ENCODE peak calls at places on chromosomes 13 and 19, in five cellular contexts. One of them, this sample, is unnamed.
A peak's percentile ranks its signal among the peaks of the same experiment; 100 is the strongest.

GRCh38 chr19:33212773-33213172 is 12.9 kb downstream of the SLC7A10 start:
- DNase-seq in tibial nerve: no peak
- DNase-seq in testis: no peak
- DNase-seq in right lobe of liver: peak; percentile 60
- DNase-seq in breast epithelium: no peak
- DNase-seq in this sample: no peak

GRCh38 chr19:35336166-35336955 is 7.4 kb downstream of the CD22 start:
- DNase-seq in tibial nerve: no peak
- DNase-seq in testis: no peak
- DNase-seq in right lobe of liver: peak; percentile 10
- DNase-seq in breast epithelium: no peak
- DNase-seq in this sample: no peak

GRCh38 chr19:10864538-10864899 is 6.8 kb upstream of the CARM1 start:
- DNase-seq in tibial nerve: peak; percentile 93
- DNase-seq in testis: peak; percentile 89
- DNase-seq in right lobe of liver: peak; percentile 86
- DNase-seq in breast epithelium: peak; percentile 88
- DNase-seq in this sample: peak; percentile 89

GRCh38 chr13:47067296-47067695 is 170.4 kb upstream of the HTR2A start:
- DNase-seq in tibial nerve: no peak
- DNase-seq in testis: no peak
- DNase-seq in right lobe of liver: no peak
- DNase-seq in breast epithelium: no peak
- DNase-seq in this sample: no peak

GRCh38 chr13:98433654-98434053 is 143.3 kb downstream of the STK24 start:
- DNase-seq in tibial nerve: no peak
- DNase-seq in testis: no peak
- DNase-seq in right lobe of liver: no peak
- DNase-seq in breast epithelium: no peak
- DNase-seq in this sample: no peak

GRCh38 chr13:33256148-33256547 is 29.4 kb downstream of the STARD13 start:
- DNase-seq in tibial nerve: no peak
- DNase-seq in testis: no peak
- DNase-seq in right lobe of liver: no peak
- DNase-seq in breast epithelium: no peak
- DNase-seq in this sample: no peak

GRCh38 chr19:38596057-38596981 is 21.4 kb downstream of the MAP4K1 start:
- DNase-seq in tibial nerve: no peak
- DNase-seq in testis: peak; percentile 69
- DNase-seq in right lobe of liver: no peak
- DNase-seq in breast epithelium: no peak
- DNase-seq in this sample: no peak

GRCh38 chr13:33927315-33927714 is 109.4 kb downstream of the RFC3 start:
- DNase-seq in tibial nerve: no peak
- DNase-seq in testis: no peak
- DNase-seq in right lobe of liver: no peak
- DNase-seq in breast epithelium: no peak
- DNase-seq in this sample: peak; percentile 0

GRCh38 chr19:18433735-18434398 is 4.1 kb downstream of the ISYNA1 start:
- DNase-seq in tibial nerve: no peak
- DNase-seq in testis: no peak
- DNase-seq in right lobe of liver: no peak
- DNase-seq in breast epithelium: no peak
- DNase-seq in this sample: no peak

GRCh38 chr19:10419200-10419645 is 1.1 kb upstream of the PDE4A start:
- DNase-seq in tibial nerve: no peak
- DNase-seq in testis: no peak
- DNase-seq in right lobe of liver: no peak
- DNase-seq in breast epithelium: no peak
- DNase-seq in this sample: no peak

GRCh38 chr19:33767898-33768413 is 28.7 kb upstream of the KCTD15 start:
- DNase-seq in tibial nerve: no peak
- DNase-seq in testis: peak; percentile 36
- DNase-seq in right lobe of liver: no peak
- DNase-seq in breast epithelium: no peak
- DNase-seq in this sample: peak; percentile 49

GRCh38 chr19:41265376-41266153 is 1.4 kb downstream of the HNRNPUL1 start:
- DNase-seq in tibial nerve: no peak
- DNase-seq in testis: peak; percentile 33
- DNase-seq in right lobe of liver: no peak
- DNase-seq in breast epithelium: peak; percentile 55
- DNase-seq in this sample: no peak

GRCh38 chr13:33640832-33641231 is 177.1 kb upstream of the RFC3 start:
- DNase-seq in tibial nerve: no peak
- DNase-seq in testis: no peak
- DNase-seq in right lobe of liver: no peak
- DNase-seq in breast epithelium: no peak
- DNase-seq in this sample: no peak

GRCh38 chr13:113135281-113135760 is 12.7 kb downstream of the F10 start:
- DNase-seq in tibial nerve: no peak
- DNase-seq in testis: no peak
- DNase-seq in right lobe of liver: no peak
- DNase-seq in breast epithelium: no peak
- DNase-seq in this sample: no peak

GRCh38 chr13:73038064-73038463 is 20.7 kb upstream of the KLF5 start:
- DNase-seq in tibial nerve: no peak
- DNase-seq in testis: no peak
- DNase-seq in right lobe of liver: no peak
- DNase-seq in breast epithelium: no peak
- DNase-seq in this sample: no peak

GRCh38 chr19:47781590-47782318 is 3.3 kb downstream of the SELENOW start:
- DNase-seq in tibial nerve: peak; percentile 71
- DNase-seq in testis: peak; percentile 71
- DNase-seq in right lobe of liver: peak; percentile 44
- DNase-seq in breast epithelium: no peak
- DNase-seq in this sample: no peak

GRCh38 chr13:84648069-84648640 is 765.9 kb upstream of the SLITRK1 start:
- DNase-seq in tibial nerve: no peak
- DNase-seq in testis: no peak
- DNase-seq in right lobe of liver: no peak
- DNase-seq in breast epithelium: no peak
- DNase-seq in this sample: no peak

GRCh38 chr13:93224545-93224944 is 2.1 kb upstream of the GPC6 start:
- DNase-seq in tibial nerve: no peak
- DNase-seq in testis: no peak
- DNase-seq in right lobe of liver: no peak
- DNase-seq in breast epithelium: no peak
- DNase-seq in this sample: no peak

GRCh38 chr19:7729211-7729610 is 2.7 kb downstream of the CLEC4G start:
- DNase-seq in tibial nerve: no peak
- DNase-seq in testis: no peak
- DNase-seq in right lobe of liver: no peak
- DNase-seq in breast epithelium: no peak
- DNase-seq in this sample: no peak

GRCh38 chr13:98797456-98797855 is 45.0 kb upstream of the SLC15A1 start:
- DNase-seq in tibial nerve: no peak
- DNase-seq in testis: no peak
- DNase-seq in right lobe of liver: no peak
- DNase-seq in breast epithelium: no peak
- DNase-seq in this sample: no peak

GRCh38 chr19:10517760-10518443 is 655 bp upstream of the S1PR5 start:
- DNase-seq in tibial nerve: no peak
- DNase-seq in testis: no peak
- DNase-seq in right lobe of liver: no peak
- DNase-seq in breast epithelium: no peak
- DNase-seq in this sample: peak; percentile 83

GRCh38 chr13:41216160-41216559 is 21.8 kb upstream of the KBTBD7 start:
- DNase-seq in tibial nerve: no peak
- DNase-seq in testis: no peak
- DNase-seq in right lobe of liver: no peak
- DNase-seq in breast epithelium: no peak
- DNase-seq in this sample: no peak

GRCh38 chr19:35587326-35587725 is 1.4 kb downstream of the PMIS2 start:
- DNase-seq in tibial nerve: no peak
- DNase-seq in testis: no peak
- DNase-seq in right lobe of liver: no peak
- DNase-seq in breast epithelium: no peak
- DNase-seq in this sample: no peak

GRCh38 chr13:29922281-29922821 is 71.9 kb upstream of the UBL3 start:
- DNase-seq in tibial nerve: no peak
- DNase-seq in testis: no peak
- DNase-seq in right lobe of liver: no peak
- DNase-seq in breast epithelium: no peak
- DNase-seq in this sample: no peak

GRCh38 chr19:44512326-44513298 is 12.3 kb upstream of the ZNF180 start:
- DNase-seq in tibial nerve: no peak
- DNase-seq in testis: peak; percentile 74
- DNase-seq in right lobe of liver: no peak
- DNase-seq in breast epithelium: no peak
- DNase-seq in this sample: peak; percentile 69

GRCh38 chr13:76048126-76048525 is 412.0 kb downstream of the LMO7 start:
- DNase-seq in tibial nerve: no peak
- DNase-seq in testis: no peak
- DNase-seq in right lobe of liver: no peak
- DNase-seq in breast epithelium: no peak
- DNase-seq in this sample: no peak

GRCh38 chr13:66859078-66859477 is 371.1 kb downstream of the PCDH9 start:
- DNase-seq in tibial nerve: no peak
- DNase-seq in testis: no peak
- DNase-seq in right lobe of liver: no peak
- DNase-seq in breast epithelium: no peak
- DNase-seq in this sample: peak; percentile 6

GRCh38 chr19:19820774-19821315 is 705 bp downstream of the ZNF506 start:
- DNase-seq in tibial nerve: no peak
- DNase-seq in testis: no peak
- DNase-seq in right lobe of liver: no peak
- DNase-seq in breast epithelium: no peak
- DNase-seq in this sample: no peak

GRCh38 chr13:31209172-31209818 is 9.5 kb downstream of the B3GLCT start:
- DNase-seq in tibial nerve: peak; percentile 12
- DNase-seq in testis: peak; percentile 78
- DNase-seq in right lobe of liver: no peak
- DNase-seq in breast epithelium: no peak
- DNase-seq in this sample: peak; percentile 50

GRCh38 chr13:86881390-86881789 is 789.8 kb upstream of the SLITRK5 start:
- DNase-seq in tibial nerve: no peak
- DNase-seq in testis: no peak
- DNase-seq in right lobe of liver: no peak
- DNase-seq in breast epithelium: no peak
- DNase-seq in this sample: no peak

GRCh38 chr19:21581646-21582045 is 76.2 kb downstream of the ZNF429 start:
- DNase-seq in tibial nerve: no peak
- DNase-seq in testis: no peak
- DNase-seq in right lobe of liver: no peak
- DNase-seq in breast epithelium: no peak
- DNase-seq in this sample: no peak

GRCh38 chr19:46466536-46467199 is 4.7 kb downstream of the PNMA8A start:
- DNase-seq in tibial nerve: no peak
- DNase-seq in testis: no peak
- DNase-seq in right lobe of liver: no peak
- DNase-seq in breast epithelium: no peak
- DNase-seq in this sample: peak; percentile 62

GRCh38 chr19:19525611-19526380 is 2.9 kb upstream of the YJEFN3 start:
- DNase-seq in tibial nerve: no peak
- DNase-seq in testis: no peak
- DNase-seq in right lobe of liver: no peak
- DNase-seq in breast epithelium: no peak
- DNase-seq in this sample: no peak

GRCh38 chr19:15812059-15812722 is 3.3 kb downstream of the OR10H1 start:
- DNase-seq in tibial nerve: peak; percentile 7
- DNase-seq in testis: peak; percentile 49
- DNase-seq in right lobe of liver: no peak
- DNase-seq in breast epithelium: no peak
- DNase-seq in this sample: no peak

GRCh38 chr19:54190503-54190941 is 586 bp upstream of the TSEN34 start:
- DNase-seq in tibial nerve: peak; percentile 99
- DNase-seq in testis: peak; percentile 100
- DNase-seq in right lobe of liver: peak; percentile 100
- DNase-seq in breast epithelium: peak; percentile 100
- DNase-seq in this sample: peak; percentile 95
- TF ChIP-seq POLR2A in tibial nerve: no peak
- TF ChIP-seq POLR2A in testis: no peak
- TF ChIP-seq POLR2A in right lobe of liver: no peak
- TF ChIP-seq POLR2A in breast epithelium: no peak
- TF ChIP-seq POLR2A in this sample: no peak

GRCh38 chr19:1605236-1606137 is at the start of gene UQCR11:
- DNase-seq in tibial nerve: peak; percentile 94
- DNase-seq in testis: peak; percentile 98
- DNase-seq in right lobe of liver: peak; percentile 96
- DNase-seq in breast epithelium: peak; percentile 93
- DNase-seq in this sample: peak; percentile 94
- TF ChIP-seq POLR2A in tibial nerve: peak; percentile 59
- TF ChIP-seq POLR2A in testis: no peak
- TF ChIP-seq POLR2A in right lobe of liver: peak; percentile 40
- TF ChIP-seq POLR2A in breast epithelium: no peak
- TF ChIP-seq POLR2A in this sample: peak; percentile 67

GRCh38 chr19:39679056-39679790 is 23.5 kb downstream of the LGALS16 start:
- DNase-seq in tibial nerve: no peak
- DNase-seq in testis: no peak
- DNase-seq in right lobe of liver: no peak
- DNase-seq in breast epithelium: no peak
- DNase-seq in this sample: no peak

GRCh38 chr19:39680593-39680992 is 23.7 kb upstream of the LGALS14 start:
- DNase-seq in tibial nerve: no peak
- DNase-seq in testis: no peak
- DNase-seq in right lobe of liver: no peak
- DNase-seq in breast epithelium: no peak
- DNase-seq in this sample: no peak

GRCh38 chr19:39677931-39678889 is 22.5 kb downstream of the LGALS16 start:
- DNase-seq in tibial nerve: no peak
- DNase-seq in testis: no peak
- DNase-seq in right lobe of liver: peak; percentile 42
- DNase-seq in breast epithelium: peak; percentile 56
- DNase-seq in this sample: no peak

GRCh38 chr19:39681416-39681815 is 22.9 kb upstream of the LGALS14 start:
- DNase-seq in tibial nerve: no peak
- DNase-seq in testis: no peak
- DNase-seq in right lobe of liver: no peak
- DNase-seq in breast epithelium: no peak
- DNase-seq in this sample: no peak

GRCh38 chr19:39679791-39680168 is 24.1 kb downstream of the LGALS16 start:
- DNase-seq in tibial nerve: no peak
- DNase-seq in testis: no peak
- DNase-seq in right lobe of liver: no peak
- DNase-seq in breast epithelium: no peak
- DNase-seq in this sample: no peak
- TF ChIP-seq POLR2A in tibial nerve: no peak
- TF ChIP-seq POLR2A in testis: no peak
- TF ChIP-seq POLR2A in right lobe of liver: no peak
- TF ChIP-seq POLR2A in breast epithelium: no peak
- TF ChIP-seq POLR2A in this sample: no peak

GRCh38 chr19:4186087-4186993 is 3.9 kb downstream of the ANKRD24 start:
- DNase-seq in tibial nerve: peak; percentile 70
- DNase-seq in testis: peak; percentile 83
- DNase-seq in right lobe of liver: peak; percentile 80
- DNase-seq in breast epithelium: peak; percentile 77
- DNase-seq in this sample: peak; percentile 90

GRCh38 chr19:4185413-4186086 is 3.1 kb downstream of the ANKRD24 start:
- DNase-seq in tibial nerve: no peak
- DNase-seq in testis: no peak
- DNase-seq in right lobe of liver: no peak
- DNase-seq in breast epithelium: no peak
- DNase-seq in this sample: no peak

GRCh38 chr19:4184718-4185352 is 2.3 kb downstream of the ANKRD24 start:
- DNase-seq in tibial nerve: no peak
- DNase-seq in testis: no peak
- DNase-seq in right lobe of liver: no peak
- DNase-seq in breast epithelium: no peak
- DNase-seq in this sample: no peak

GRCh38 chr19:4182082-4182926 is at the start of the genes ANKRD24 and SIRT6:
- DNase-seq in tibial nerve: peak; percentile 89
- DNase-seq in testis: peak; percentile 96
- DNase-seq in right lobe of liver: peak; percentile 97
- DNase-seq in breast epithelium: peak; percentile 92
- DNase-seq in this sample: peak; percentile 96

GRCh38 chr19:4183967-4184717 is 1.7 kb downstream of the ANKRD24 start:
- DNase-seq in tibial nerve: no peak
- DNase-seq in testis: no peak
- DNase-seq in right lobe of liver: peak; percentile 37
- DNase-seq in breast epithelium: no peak
- DNase-seq in this sample: no peak
- TF ChIP-seq POLR2A in tibial nerve: no peak
- TF ChIP-seq POLR2A in testis: no peak
- TF ChIP-seq POLR2A in right lobe of liver: no peak
- TF ChIP-seq POLR2A in breast epithelium: no peak
- TF ChIP-seq POLR2A in this sample: no peak

This sample was measured in H54.